ENCODE peak calls at places on chromosome 6, in four cellular contexts. Q is WTC11, W is H1, O is K562. T is an unnamed sample.

GRCh38 chr6:87152528-87152950 is 2.8 kb upstream of the ZNF292 start:
- DNase-seq in W (no peak), Q (no peak), O (no peak), T (no peak)

GRCh38 chr6:114740547-114740946 is 397.7 kb upstream of the HS3ST5 start:
- DNase-seq in Q (no peak), W (no peak), O (no peak), T (no peak)

GRCh38 chr6:111427341-111428116 is 55.5 kb downstream of the REV3L start:
- DNase-seq in Q (no peak), O (no peak), W (no peak), T (no peak)

GRCh38 chr6:130211697-130212096 is 11.1 kb downstream of the SAMD3 start:
- DNase-seq in W (no peak), O (no peak), Q (no peak), T (no peak)

GRCh38 chr6:160357088-160357487 is 8.9 kb downstream of the SLC22A3 start:
- DNase-seq in Q (no peak), W (no peak), O (no peak), T (no peak)

GRCh38 chr6:30483677-30484279 is 5.5 kb upstream of the HLA-E start:
- DNase-seq in Q (no peak), W (no peak), O (peak), T (peak)

GRCh38 chr6:12576389-12576788 is 140.2 kb upstream of the PHACTR1 start:
- DNase-seq in W (no peak), O (no peak), Q (no peak), T (no peak)

GRCh38 chr6:135269399-135270005 is 88.4 kb downstream of the MYB start:
- DNase-seq in W (no peak), O (no peak), Q (no peak), T (no peak)

GRCh38 chr6:87184762-87185250 is 29.4 kb downstream of the ZNF292 start:
- DNase-seq in Q (no peak), W (no peak), O (no peak), T (no peak)

GRCh38 chr6:121794630-121795029 is 359.2 kb downstream of the GJA1 start:
- DNase-seq in Q (no peak), W (no peak), O (no peak), T (no peak)

GRCh38 chr6:137271245-137272183 is 52.3 kb upstream of the IFNGR1 start:
- DNase-seq in Q (no peak), O (peak), W (no peak), T (peak)

GRCh38 chr6:130524552-130524951 is 158.7 kb downstream of the TMEM200A start:
- DNase-seq in O (no peak), W (no peak), Q (no peak), T (no peak)

GRCh38 chr6:157385482-157385881 is 4.5 kb downstream of the ZDHHC14 start:
- DNase-seq in Q (no peak), O (no peak), W (no peak), T (no peak)

GRCh38 chr6:43496370-43497128 is 13.6 kb downstream of the LRRC73 start:
- DNase-seq in O (peak), Q (peak), W (no peak), T (peak)

GRCh38 chr6:141483561-141484061 is 649.1 kb upstream of the GJE1 start:
- DNase-seq in O (no peak), Q (no peak), W (no peak), T (no peak)

GRCh38 chr6:140032177-140032576 is 657.7 kb upstream of the CITED2 start:
- DNase-seq in W (no peak), Q (no peak), O (no peak), T (no peak)

GRCh38 chr6:126180585-126180984 is 159.3 kb upstream of the CENPW start:
- DNase-seq in Q (no peak), W (no peak), O (no peak), T (no peak)

GRCh38 chr6:81242634-81243033 is 509.8 kb downstream of the TENT5A start:
- DNase-seq in Q (no peak), W (no peak), O (no peak), T (no peak)

GRCh38 chr6:152552616-152553209 is 84.4 kb downstream of the SYNE1 start:
- DNase-seq in O (peak), W (peak), Q (peak), T (peak)

GRCh38 chr6:15283986-15284361 is 38.1 kb downstream of the JARID2 start:
- DNase-seq in O (no peak), W (no peak), Q (no peak), T (no peak)

GRCh38 chr6:85192186-85192585 is 257.7 kb upstream of the NT5E start:
- DNase-seq in W (no peak), Q (no peak), O (no peak), T (no peak)

GRCh38 chr6:85191656-85192055 is 258.2 kb upstream of the NT5E start:
- DNase-seq in Q (no peak), O (no peak), W (no peak), T (no peak)

GRCh38 chr6:85185977-85186376 is 263.9 kb upstream of the NT5E start:
- DNase-seq in W (no peak), Q (no peak), O (no peak), T (no peak)

GRCh38 chr6:85192596-85192995 is 257.3 kb upstream of the NT5E start:
- DNase-seq in Q (no peak), O (no peak), W (no peak), T (no peak)

DNA sequence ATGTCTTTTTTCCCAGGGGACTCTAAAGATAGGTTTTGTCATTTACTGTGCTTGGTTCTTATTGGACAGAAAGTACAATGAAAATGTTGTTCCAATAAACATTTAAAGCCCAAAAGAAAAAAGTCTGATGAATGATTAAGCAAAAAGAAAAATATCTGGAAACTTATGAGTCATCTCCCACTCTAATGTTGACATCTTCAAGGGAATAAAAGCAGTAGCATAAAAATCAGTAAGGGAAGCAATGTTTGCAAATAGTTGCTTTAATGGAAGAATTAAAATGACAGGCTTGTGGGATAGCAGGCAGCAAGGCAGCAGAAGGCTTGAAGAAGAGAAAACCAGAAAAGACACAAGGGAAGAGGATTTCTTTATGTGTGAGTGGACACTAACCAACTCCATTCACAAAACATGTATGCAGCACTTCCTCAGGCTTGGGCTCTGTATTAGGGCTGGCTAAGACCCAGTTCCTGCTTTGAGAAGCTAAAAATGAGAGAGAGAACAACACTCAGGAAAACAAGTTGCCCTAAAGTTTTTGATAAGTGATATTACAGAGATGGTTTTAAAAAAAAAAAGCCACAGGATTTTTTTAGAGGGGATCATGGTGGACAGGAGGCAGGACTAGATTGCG is 263.2 kb upstream of the NT5E start:
- DNase-seq in O (no peak), W (no peak), Q (no peak), T (no peak)
- TF ChIP-seq TEAD4 in O (no peak), W (no peak), Q (no peak), T (no peak)

GRCh38 chr6:167569879-167570278 is 245.0 kb downstream of the TTLL2 start:
- DNase-seq in Q (no peak), O (no peak), W (no peak), T (no peak)

GRCh38 chr6:167568407-167569024 is 243.6 kb downstream of the TTLL2 start:
- DNase-seq in Q (no peak), W (no peak), O (no peak), T (no peak)

GRCh38 chr6:167570460-167571400 is 245.8 kb downstream of the TTLL2 start:
- DNase-seq in O (no peak), W (no peak), Q (no peak), T (no peak)

GRCh38 chr6:167567142-167568033 is 242.5 kb downstream of the TTLL2 start:
- DNase-seq in W (no peak), O (no peak), Q (no peak), T (no peak)

DNA sequence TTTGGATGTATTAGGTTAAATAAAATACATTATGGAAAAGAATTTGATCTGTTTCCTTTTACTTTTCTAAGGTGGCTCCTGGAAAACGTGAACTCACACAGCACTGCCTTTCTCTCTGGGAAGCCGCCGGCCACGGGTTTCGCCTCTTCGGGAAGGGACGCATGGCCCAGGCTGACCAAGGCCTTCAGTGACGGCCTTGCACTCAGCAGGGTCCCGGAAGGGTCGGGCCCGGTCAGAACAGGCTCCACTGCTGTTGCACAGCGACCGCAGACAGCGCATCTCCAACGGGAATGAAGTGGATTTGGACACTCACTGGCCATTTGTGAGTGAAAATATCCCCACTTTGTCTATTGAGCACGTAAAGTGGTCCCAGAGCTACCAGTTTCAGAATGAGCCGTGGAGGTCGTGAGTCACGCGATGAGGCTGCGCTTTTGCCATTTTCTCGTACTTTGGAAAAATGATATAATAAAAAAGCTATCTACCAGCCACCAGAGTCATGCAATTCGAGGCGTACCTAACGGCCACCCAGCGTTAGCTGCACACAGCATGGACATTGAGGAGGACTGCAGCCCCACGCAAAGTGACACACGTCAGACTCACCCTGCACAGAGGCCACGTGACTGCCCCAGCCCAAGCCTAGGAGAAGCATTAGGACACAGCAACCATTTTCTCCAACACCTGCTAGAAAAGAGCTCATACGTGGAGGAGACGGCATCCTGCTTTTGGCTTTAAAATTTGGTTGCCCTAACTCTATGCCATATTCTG is 244.3 kb downstream of the TTLL2 start:
- DNase-seq in O (no peak), W (no peak), Q (no peak), T (no peak)
- TF ChIP-seq TEAD4 in O (no peak), W (no peak), Q (no peak), T (no peak)

GRCh38 chr6:44527961-44528644 is 140.6 kb downstream of the CDC5L start:
- DNase-seq in O (no peak), Q (no peak), W (no peak), T (no peak)
- TF ChIP-seq TEAD4 in O (no peak), Q (no peak), W (no peak), T (no peak)

GRCh38 chr6:3977875-3978711 is 100.8 kb downstream of the FAM217A start:
- DNase-seq in W (no peak), Q (peak), O (peak), T (no peak)
- TF ChIP-seq TEAD4 in W (no peak), Q (no peak), O (no peak), T (no peak)

DNA sequence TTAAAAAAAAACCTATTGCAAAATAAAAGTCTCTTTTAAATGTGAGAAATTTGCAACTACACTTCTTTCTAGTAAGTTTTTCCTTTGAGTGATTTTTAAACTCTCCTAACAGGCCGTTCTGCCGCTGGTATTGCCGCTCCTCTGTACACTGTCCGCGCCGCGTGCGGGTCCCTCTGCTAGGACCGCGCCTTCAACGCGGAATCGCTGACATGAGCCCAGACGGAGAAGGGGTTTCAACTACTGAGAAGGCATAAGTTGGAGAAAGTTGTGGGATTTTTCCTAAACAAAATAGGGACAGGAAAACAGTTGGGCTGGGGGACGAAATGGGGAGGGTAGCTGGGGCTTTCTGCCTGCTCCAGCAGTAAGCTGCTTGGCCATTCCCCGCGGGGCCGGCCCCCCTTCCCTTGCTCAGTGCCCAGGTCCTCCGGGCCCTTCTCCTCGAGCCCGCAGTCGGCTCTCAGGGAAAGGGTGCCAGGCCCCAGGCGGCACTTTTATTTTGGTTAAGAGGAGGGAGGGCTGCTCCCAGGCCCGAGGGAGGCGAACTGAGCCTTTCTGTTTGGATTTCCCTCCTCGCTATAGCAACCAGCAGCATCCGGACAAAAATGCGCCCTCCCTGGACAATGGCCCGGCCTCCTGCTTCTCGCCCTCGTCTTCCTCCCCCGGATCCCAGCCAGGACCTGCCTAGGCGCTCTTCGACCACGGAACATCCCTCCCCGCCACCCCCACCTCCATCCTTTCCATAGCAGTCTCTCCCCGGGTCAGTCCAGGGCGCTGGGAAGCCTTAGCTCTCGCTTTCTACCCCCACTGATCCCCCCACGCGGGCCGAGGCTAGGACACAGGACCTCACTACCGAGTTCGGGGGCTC is 6.8 kb upstream of the POU3F2 start:
- DNase-seq in Q (peak), W (no peak), O (no peak), T (peak)
- TF ChIP-seq TEAD4 in Q (no peak), W (no peak), O (no peak), T (no peak)

GRCh38 chr6:75926293-75927168 is 145.9 kb downstream of the IMPG1 start:
- DNase-seq in W (no peak), Q (no peak), O (no peak), T (no peak)

DNA sequence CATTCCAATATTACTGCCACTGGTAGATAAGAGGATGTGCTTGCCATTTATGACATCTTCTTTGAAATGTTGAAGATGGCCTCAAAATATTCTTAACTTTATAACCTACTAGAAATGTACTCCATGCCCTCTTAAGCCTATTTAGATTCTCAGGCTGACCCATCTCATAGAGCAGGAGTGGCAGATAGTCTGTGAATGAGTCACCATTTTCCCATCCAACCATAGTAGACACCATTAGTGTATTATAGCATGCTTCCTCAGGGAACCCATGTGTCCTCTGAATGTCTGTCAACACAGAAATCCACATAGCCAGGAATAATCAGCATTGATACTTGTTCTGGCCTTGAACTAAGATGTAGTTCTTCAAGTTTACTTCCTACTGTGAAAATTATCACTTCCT is 150.2 kb downstream of the IMPG1 start:
- DNase-seq in O (no peak), Q (no peak), W (no peak), T (no peak)
- TF ChIP-seq TEAD4 in O (no peak), Q (no peak), W (no peak), T (no peak)

DNA sequence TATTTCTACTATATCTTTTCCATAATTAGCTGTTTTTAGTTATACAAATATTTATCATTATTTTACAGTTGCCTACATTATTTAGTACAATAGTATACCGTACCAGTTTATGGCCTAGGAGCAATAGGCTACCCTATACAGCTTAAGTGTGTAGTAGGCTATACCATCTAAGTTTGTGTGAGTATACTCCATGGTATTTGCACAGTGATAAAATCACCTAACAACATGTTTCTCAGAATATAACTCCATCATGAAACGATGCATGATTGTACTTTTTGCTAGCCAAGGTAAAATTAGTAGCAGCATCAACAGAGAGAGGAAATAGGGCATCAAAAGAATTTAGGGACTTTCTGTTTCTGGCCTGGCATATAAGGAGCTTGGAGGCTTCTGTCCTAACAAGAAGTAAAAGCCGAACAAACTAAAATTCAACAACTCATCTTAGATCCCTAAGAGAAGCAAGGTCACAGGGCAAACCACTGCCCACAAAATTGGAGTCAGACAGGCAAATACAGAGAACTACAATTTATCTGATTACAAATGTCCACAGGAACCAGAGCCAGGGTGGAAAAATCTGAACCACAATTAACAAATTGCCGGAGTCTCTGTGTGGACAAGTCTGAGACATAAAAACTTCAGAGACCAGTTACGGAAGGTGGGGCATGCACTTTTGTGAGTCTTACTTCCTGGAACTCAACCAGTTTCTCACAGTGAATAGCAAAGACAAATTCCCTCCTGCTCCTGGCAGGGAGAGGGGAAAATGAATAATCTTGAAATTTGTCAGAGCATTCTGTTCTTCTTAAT is 671.4 kb downstream of the RFPL4B start:
- DNase-seq in O (no peak), Q (no peak), W (no peak), T (no peak)
- TF ChIP-seq TEAD4 in O (no peak), Q (no peak), W (no peak), T (peak)

GRCh38 chr6:82588020-82588419 is 224.4 kb downstream of the TPBG start:
- DNase-seq in Q (no peak), O (no peak), W (no peak), T (no peak)

GRCh38 chr6:82588859-82589412 is 225.3 kb downstream of the TPBG start:
- DNase-seq in O (no peak), W (no peak), Q (no peak), T (no peak)

DNA sequence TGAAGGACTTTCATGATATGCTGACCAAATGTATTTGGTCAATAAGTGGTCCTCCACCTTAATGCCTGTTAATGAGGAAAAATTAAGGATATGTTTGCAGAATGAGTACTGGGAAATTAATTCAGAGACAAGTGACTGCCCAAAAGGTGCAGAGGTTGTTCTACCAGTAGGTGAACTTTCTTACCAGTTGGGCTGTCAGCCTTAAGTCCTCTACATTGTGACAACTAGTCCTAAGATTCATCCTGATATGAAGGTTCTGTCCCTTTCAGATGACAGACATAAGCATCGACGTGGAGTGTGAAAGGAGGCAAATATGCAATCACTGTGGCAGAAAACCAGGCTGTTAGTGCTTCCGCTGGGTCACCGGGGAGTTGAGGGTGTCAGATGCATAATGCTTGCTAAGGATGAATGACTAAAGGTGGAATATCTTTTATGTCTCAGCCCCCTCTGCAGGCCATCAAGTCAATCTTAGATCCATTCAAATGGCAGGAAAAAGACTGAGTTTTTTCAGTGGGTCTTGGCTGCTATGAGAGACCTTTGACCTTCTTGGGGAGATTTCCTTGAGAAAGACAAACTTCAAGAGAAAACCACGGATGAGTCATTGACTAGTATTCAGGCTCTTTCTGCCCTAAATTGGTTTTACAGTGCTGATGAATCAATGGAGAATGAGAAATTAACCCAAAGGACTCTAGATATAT is 226.0 kb downstream of the TPBG start:
- DNase-seq in W (peak), O (peak), Q (peak), T (peak)
- TF ChIP-seq TEAD4 in W (no peak), O (no peak), Q (no peak), T (no peak)

DNA sequence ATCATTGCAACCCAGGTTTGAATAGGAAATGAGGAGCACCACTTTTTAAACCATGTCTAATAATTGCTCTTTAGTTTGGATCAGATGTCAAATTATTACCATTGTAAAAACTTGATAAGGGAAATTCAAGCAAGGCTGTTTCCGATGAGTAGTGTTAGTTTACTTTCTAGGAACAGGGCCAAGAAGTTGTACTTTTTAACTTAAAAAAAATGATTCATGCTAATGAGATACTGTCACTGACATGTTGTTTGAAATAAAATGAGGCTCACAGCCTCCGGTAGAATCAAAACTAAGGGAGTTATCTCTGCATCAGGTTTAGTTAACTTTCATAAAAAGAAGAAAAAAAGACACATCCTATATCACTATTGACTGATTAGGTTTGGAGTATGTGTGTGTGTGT is 55.2 kb upstream of the SUPT3H start:
- DNase-seq in W (no peak), O (no peak), Q (no peak), T (no peak)
- TF ChIP-seq TEAD4 in W (no peak), O (no peak), Q (no peak), T (no peak)

T was measured in SK-N-SH.